ENCODE peak calls at places on chromosomes 6 and 20, in nine cellular contexts. M, Z, X, Y, T, A, N, H and W are unnamed samples. For H3K4me1, the result is how much of the 10 kb centered on the place peaks cover.

GRCh38 chr6:66508433-66508832 is 801.4 kb upstream of the EYS start:
- DNase-seq in N (no peak), T (no peak), Z (no peak), X (no peak), Y (no peak), A (no peak), M (no peak), H (no peak), W (no peak)

GRCh38 chr6:54285595-54285994 is 22.6 kb upstream of the TINAG start:
- DNase-seq in H (no peak), A (no peak), Z (no peak), Y (no peak), M (no peak), X (no peak), T (no peak), N (no peak), W (no peak)

GRCh38 chr20:4047614-4048013 is 32.3 kb upstream of the RNF24 start:
- DNase-seq in Y (no peak), N (no peak), M (no peak), Z (no peak), H (no peak), X (no peak), A (no peak), T (no peak), W (peak)

GRCh38 chr6:146770965-146771735 is 172.4 kb downstream of the ADGB start:
- DNase-seq in M (peak), A (peak), Y (no peak), T (peak), N (no peak), H (no peak), Z (no peak), X (peak), W (peak)

GRCh38 chr20:50416930-50417329 is 93.3 kb upstream of the PTPN1 start:
- DNase-seq in H (no peak), Z (no peak), A (no peak), X (no peak), Y (no peak), M (no peak), N (no peak), T (no peak), W (no peak)

GRCh38 chr6:84282566-84282965 is 55.1 kb upstream of the CEP162 start:
- DNase-seq in M (peak), Y (no peak), H (no peak), A (no peak), T (no peak), X (peak), N (no peak), Z (no peak), W (no peak)

GRCh38 chr6:102799051-102799450 is 1405.5 kb downstream of the GRIK2 start:
- DNase-seq in N (no peak), T (no peak), Y (no peak), X (no peak), A (no peak), M (no peak), H (no peak), Z (no peak), W (no peak)

GRCh38 chr6:27669798-27670301 is 196.9 kb upstream of the ZNF184 start:
- DNase-seq in X (no peak), M (no peak), H (no peak), N (no peak), A (no peak), Y (peak), T (no peak), Z (no peak), W (no peak)

GRCh38 chr20:1943267-1944002 is 48.2 kb downstream of the SIRPA start:
- DNase-seq in A (no peak), X (peak), N (peak), Z (no peak), Y (no peak), H (no peak), T (no peak), M (peak), W (peak)

GRCh38 chr6:26349964-26350857 is 14.8 kb upstream of the BTN3A2 start:
- DNase-seq in A (no peak), Z (no peak), H (peak), M (no peak), N (no peak), Y (no peak), T (no peak), X (no peak), W (no peak)

GRCh38 chr6:133495205-133495903 is 254.2 kb downstream of the EYA4 start:
- DNase-seq in N (no peak), H (no peak), T (no peak), Z (no peak), Y (no peak), X (no peak), M (no peak), A (no peak), W (no peak)

GRCh38 chr6:21744321-21744720 is 150.8 kb downstream of the SOX4 start:
- DNase-seq in Y (no peak), A (no peak), H (no peak), X (no peak), M (no peak), N (no peak), Z (no peak), T (no peak), W (no peak)

GRCh38 chr6:166156942-166157341 is 10.7 kb downstream of the TBXT start:
- DNase-seq in A (no peak), X (no peak), M (no peak), H (no peak), T (no peak), Z (no peak), N (peak), Y (peak), W (no peak)

GRCh38 chr6:22132662-22133061 is 164.2 kb downstream of the PRL start:
- DNase-seq in Z (no peak), Y (no peak), M (no peak), X (no peak), A (no peak), H (no peak), N (no peak), T (no peak), W (no peak)

GRCh38 chr6:46894429-46894828 is 27.3 kb downstream of the ADGRF5 start:
- DNase-seq in T (no peak), A (no peak), Z (no peak), N (peak), M (no peak), H (no peak), X (no peak), Y (no peak), W (no peak)
- H3K4me3 ChIP-seq in T (no peak), A (no peak), Z (no peak), N (no peak), M (no peak), H (no peak), X (no peak), Y (no peak), W (no peak)

GRCh38 chr6:83068628-83069027 is 1.2 kb downstream of the DOP1A start:
- DNase-seq in Y (no peak), X (no peak), T (no peak), A (no peak), N (no peak), H (no peak), Z (no peak), M (no peak), W (no peak)
- H3K27ac ChIP-seq in Y (peak), X (peak), T (peak), A (peak), N (peak), H (no peak), Z (peak), M (peak), W (peak)

DNA sequence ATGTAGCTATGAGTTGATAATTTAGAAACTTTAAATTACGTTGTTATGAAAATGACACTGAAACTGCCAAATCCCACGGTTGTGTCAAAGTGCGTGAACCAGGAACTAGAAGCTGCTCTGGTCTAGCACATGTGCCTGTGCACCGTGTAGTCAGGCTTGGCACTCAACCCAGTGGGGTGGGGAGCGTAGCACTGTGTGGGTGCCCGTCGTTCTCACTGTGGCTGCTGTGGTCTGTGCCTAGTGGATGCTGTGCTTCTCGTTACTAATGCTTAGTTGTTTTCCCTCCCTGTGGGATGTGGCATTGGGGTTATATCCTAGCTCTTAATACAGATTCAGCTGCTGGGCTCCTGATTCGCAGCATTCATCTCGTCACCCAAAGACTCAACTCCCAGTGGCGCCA is 46.2 kb upstream of the ADIG start:
- DNase-seq in A (no peak), N (no peak), X (no peak), H (no peak), M (no peak), Z (no peak), T (peak), Y (no peak), W (no peak)
- H3K4me1 ChIP-seq in A (under half), N (under half), X (under half), H (under half), M (under half), Z (under half), T (under half), Y (under half), W (under half)

GRCh38 chr6:105926318-105926717 is 159.8 kb upstream of the PRDM1 start:
- DNase-seq in T (no peak), Z (no peak), X (no peak), H (no peak), A (no peak), M (no peak), N (no peak), Y (no peak), W (no peak)

GRCh38 chr6:105917038-105917695 is 169.0 kb upstream of the PRDM1 start:
- DNase-seq in N (no peak), A (no peak), H (no peak), M (no peak), T (no peak), Y (no peak), X (no peak), Z (no peak), W (no peak)

GRCh38 chr6:105920071-105920470 is 166.1 kb upstream of the PRDM1 start:
- DNase-seq in Y (no peak), X (no peak), H (no peak), T (no peak), Z (no peak), N (no peak), M (no peak), A (no peak), W (no peak)

GRCh38 chr6:105921781-105922180 is 164.4 kb upstream of the PRDM1 start:
- DNase-seq in T (no peak), M (no peak), X (no peak), N (no peak), Z (no peak), H (no peak), A (no peak), Y (no peak), W (no peak)
- H3K4me3 ChIP-seq in T (no peak), M (no peak), X (no peak), N (no peak), Z (no peak), H (no peak), A (no peak), Y (no peak), W (no peak)